ENCODE peak calls at places on chromosome 13, in nine cellular contexts. One of them, this sample, is unnamed.

GRCh38 chr13:73140804-73141203 is 82.0 kb downstream of the KLF5 start:
- DNase-seq in ELR: no peak
- DNase-seq in fibroblast of pulmonary artery: no peak
- DNase-seq in SHP77 treated with DMSO at 0.1 percent for 48 hours: no peak
- DNase-seq in ACHN: no peak
- DNase-seq in left ventricle myocardium inferior: no peak
- DNase-seq in effector CD4-positive, alpha-beta T cell: no peak
- DNase-seq in stimulated activated CD8-positive, alpha-beta memory T cell treated with anti-CD3 and anti-CD28 coated beads, Interleukin-7, amount 100 ng/mL, for 1 hour: no peak
- DNase-seq in HFFc6: no peak
- DNase-seq in this sample: no peak

GRCh38 chr13:110509971-110510786 is 51.3 kb downstream of the RAB20 start:
- DNase-seq in ACHN: no peak
- DNase-seq in HFFc6: no peak
- DNase-seq in fibroblast of pulmonary artery: no peak
- DNase-seq in stimulated activated CD8-positive, alpha-beta memory T cell treated with anti-CD3 and anti-CD28 coated beads, Interleukin-7, amount 100 ng/mL, for 1 hour: no peak
- DNase-seq in effector CD4-positive, alpha-beta T cell: no peak
- DNase-seq in left ventricle myocardium inferior: peak
- DNase-seq in ELR: peak
- DNase-seq in SHP77 treated with DMSO at 0.1 percent for 48 hours: no peak
- DNase-seq in this sample: no peak

GRCh38 chr13:71879129-71879535 is 12.1 kb upstream of the DACH1 start:
- DNase-seq in left ventricle myocardium inferior: no peak
- DNase-seq in fibroblast of pulmonary artery: peak
- DNase-seq in ELR: peak
- DNase-seq in effector CD4-positive, alpha-beta T cell: no peak
- DNase-seq in ACHN: peak
- DNase-seq in stimulated activated CD8-positive, alpha-beta memory T cell treated with anti-CD3 and anti-CD28 coated beads, Interleukin-7, amount 100 ng/mL, for 1 hour: no peak
- DNase-seq in HFFc6: no peak
- DNase-seq in SHP77 treated with DMSO at 0.1 percent for 48 hours: peak
- DNase-seq in this sample: peak

GRCh38 chr13:43675577-43675976 is 111.2 kb downstream of the ENOX1 start:
- DNase-seq in HFFc6: no peak
- DNase-seq in left ventricle myocardium inferior: no peak
- DNase-seq in fibroblast of pulmonary artery: no peak
- DNase-seq in ACHN: no peak
- DNase-seq in stimulated activated CD8-positive, alpha-beta memory T cell treated with anti-CD3 and anti-CD28 coated beads, Interleukin-7, amount 100 ng/mL, for 1 hour: no peak
- DNase-seq in SHP77 treated with DMSO at 0.1 percent for 48 hours: no peak
- DNase-seq in ELR: no peak
- DNase-seq in effector CD4-positive, alpha-beta T cell: no peak
- DNase-seq in this sample: no peak

GRCh38 chr13:97231118-97231831 is 9.1 kb downstream of the MBNL2 start:
- DNase-seq in fibroblast of pulmonary artery: no peak
- DNase-seq in ACHN: no peak
- DNase-seq in left ventricle myocardium inferior: no peak
- DNase-seq in ELR: no peak
- DNase-seq in HFFc6: no peak
- DNase-seq in effector CD4-positive, alpha-beta T cell: no peak
- DNase-seq in stimulated activated CD8-positive, alpha-beta memory T cell treated with anti-CD3 and anti-CD28 coated beads, Interleukin-7, amount 100 ng/mL, for 1 hour: no peak
- DNase-seq in SHP77 treated with DMSO at 0.1 percent for 48 hours: no peak
- DNase-seq in this sample: no peak

GRCh38 chr13:31038834-31039552 is 106.5 kb downstream of the TEX26 start:
- DNase-seq in stimulated activated CD8-positive, alpha-beta memory T cell treated with anti-CD3 and anti-CD28 coated beads, Interleukin-7, amount 100 ng/mL, for 1 hour: no peak
- DNase-seq in left ventricle myocardium inferior: no peak
- DNase-seq in HFFc6: no peak
- DNase-seq in ACHN: peak
- DNase-seq in effector CD4-positive, alpha-beta T cell: no peak
- DNase-seq in ELR: peak
- DNase-seq in SHP77 treated with DMSO at 0.1 percent for 48 hours: no peak
- DNase-seq in fibroblast of pulmonary artery: no peak
- DNase-seq in this sample: no peak

GRCh38 chr13:48654511-48654910 is 782 bp downstream of the CYSLTR2 start:
- DNase-seq in SHP77 treated with DMSO at 0.1 percent for 48 hours: no peak
- DNase-seq in HFFc6: no peak
- DNase-seq in ELR: no peak
- DNase-seq in stimulated activated CD8-positive, alpha-beta memory T cell treated with anti-CD3 and anti-CD28 coated beads, Interleukin-7, amount 100 ng/mL, for 1 hour: no peak
- DNase-seq in left ventricle myocardium inferior: no peak
- DNase-seq in fibroblast of pulmonary artery: no peak
- DNase-seq in effector CD4-positive, alpha-beta T cell: no peak
- DNase-seq in ACHN: no peak
- DNase-seq in this sample: no peak

GRCh38 chr13:31756346-31756745 is 17.0 kb downstream of the RXFP2 start:
- DNase-seq in ELR: peak
- DNase-seq in ACHN: peak
- DNase-seq in left ventricle myocardium inferior: no peak
- DNase-seq in stimulated activated CD8-positive, alpha-beta memory T cell treated with anti-CD3 and anti-CD28 coated beads, Interleukin-7, amount 100 ng/mL, for 1 hour: no peak
- DNase-seq in HFFc6: peak
- DNase-seq in SHP77 treated with DMSO at 0.1 percent for 48 hours: no peak
- DNase-seq in fibroblast of pulmonary artery: peak
- DNase-seq in effector CD4-positive, alpha-beta T cell: no peak
- DNase-seq in this sample: no peak

GRCh38 chr13:57631607-57632275 is at the start of gene PCDH17:
- DNase-seq in ELR: no peak
- DNase-seq in ACHN: peak
- DNase-seq in HFFc6: no peak
- DNase-seq in stimulated activated CD8-positive, alpha-beta memory T cell treated with anti-CD3 and anti-CD28 coated beads, Interleukin-7, amount 100 ng/mL, for 1 hour: no peak
- DNase-seq in effector CD4-positive, alpha-beta T cell: no peak
- DNase-seq in SHP77 treated with DMSO at 0.1 percent for 48 hours: no peak
- DNase-seq in fibroblast of pulmonary artery: peak
- DNase-seq in left ventricle myocardium inferior: peak
- DNase-seq in this sample: peak

GRCh38 chr13:54627973-54628372 is 1599.4 kb downstream of the OLFM4 start:
- DNase-seq in SHP77 treated with DMSO at 0.1 percent for 48 hours: no peak
- DNase-seq in fibroblast of pulmonary artery: no peak
- DNase-seq in ACHN: no peak
- DNase-seq in left ventricle myocardium inferior: no peak
- DNase-seq in effector CD4-positive, alpha-beta T cell: no peak
- DNase-seq in ELR: no peak
- DNase-seq in stimulated activated CD8-positive, alpha-beta memory T cell treated with anti-CD3 and anti-CD28 coated beads, Interleukin-7, amount 100 ng/mL, for 1 hour: no peak
- DNase-seq in HFFc6: no peak
- DNase-seq in this sample: no peak

GRCh38 chr13:86601351-86601750 is 802.1 kb upstream of the SLITRK6 start:
- DNase-seq in ACHN: peak
- DNase-seq in effector CD4-positive, alpha-beta T cell: no peak
- DNase-seq in stimulated activated CD8-positive, alpha-beta memory T cell treated with anti-CD3 and anti-CD28 coated beads, Interleukin-7, amount 100 ng/mL, for 1 hour: no peak
- DNase-seq in SHP77 treated with DMSO at 0.1 percent for 48 hours: no peak
- DNase-seq in fibroblast of pulmonary artery: no peak
- DNase-seq in HFFc6: no peak
- DNase-seq in ELR: peak
- DNase-seq in left ventricle myocardium inferior: no peak
- DNase-seq in this sample: no peak

GRCh38 chr13:37085656-37086055 is 19.8 kb downstream of the CSNK1A1L start:
- DNase-seq in effector CD4-positive, alpha-beta T cell: no peak
- DNase-seq in left ventricle myocardium inferior: no peak
- DNase-seq in SHP77 treated with DMSO at 0.1 percent for 48 hours: no peak
- DNase-seq in ACHN: no peak
- DNase-seq in ELR: no peak
- DNase-seq in HFFc6: no peak
- DNase-seq in stimulated activated CD8-positive, alpha-beta memory T cell treated with anti-CD3 and anti-CD28 coated beads, Interleukin-7, amount 100 ng/mL, for 1 hour: no peak
- DNase-seq in fibroblast of pulmonary artery: no peak
- DNase-seq in this sample: no peak

GRCh38 chr13:113932060-113932459 is 41.8 kb downstream of the C13orf46 start:
- DNase-seq in effector CD4-positive, alpha-beta T cell: no peak
- DNase-seq in ELR: no peak
- DNase-seq in left ventricle myocardium inferior: no peak
- DNase-seq in SHP77 treated with DMSO at 0.1 percent for 48 hours: no peak
- DNase-seq in stimulated activated CD8-positive, alpha-beta memory T cell treated with anti-CD3 and anti-CD28 coated beads, Interleukin-7, amount 100 ng/mL, for 1 hour: no peak
- DNase-seq in HFFc6: no peak
- DNase-seq in fibroblast of pulmonary artery: no peak
- DNase-seq in ACHN: no peak
- DNase-seq in this sample: no peak

GRCh38 chr13:30165791-30166190 is 141.6 kb downstream of the KATNAL1 start:
- DNase-seq in left ventricle myocardium inferior: no peak
- DNase-seq in effector CD4-positive, alpha-beta T cell: no peak
- DNase-seq in SHP77 treated with DMSO at 0.1 percent for 48 hours: no peak
- DNase-seq in ACHN: no peak
- DNase-seq in HFFc6: no peak
- DNase-seq in ELR: no peak
- DNase-seq in fibroblast of pulmonary artery: peak
- DNase-seq in stimulated activated CD8-positive, alpha-beta memory T cell treated with anti-CD3 and anti-CD28 coated beads, Interleukin-7, amount 100 ng/mL, for 1 hour: no peak
- DNase-seq in this sample: no peak

GRCh38 chr13:91292630-91293221 is 54.8 kb upstream of the MIR17HG start:
- DNase-seq in fibroblast of pulmonary artery: no peak
- DNase-seq in stimulated activated CD8-positive, alpha-beta memory T cell treated with anti-CD3 and anti-CD28 coated beads, Interleukin-7, amount 100 ng/mL, for 1 hour: no peak
- DNase-seq in ACHN: no peak
- DNase-seq in ELR: no peak
- DNase-seq in HFFc6: no peak
- DNase-seq in SHP77 treated with DMSO at 0.1 percent for 48 hours: no peak
- DNase-seq in left ventricle myocardium inferior: no peak
- DNase-seq in effector CD4-positive, alpha-beta T cell: no peak
- DNase-seq in this sample: no peak

GRCh38 chr13:79434578-79434977 is 28.5 kb upstream of the RBM26 start:
- DNase-seq in left ventricle myocardium inferior: no peak
- DNase-seq in SHP77 treated with DMSO at 0.1 percent for 48 hours: no peak
- DNase-seq in HFFc6: peak
- DNase-seq in fibroblast of pulmonary artery: peak
- DNase-seq in ELR: peak
- DNase-seq in ACHN: no peak
- DNase-seq in stimulated activated CD8-positive, alpha-beta memory T cell treated with anti-CD3 and anti-CD28 coated beads, Interleukin-7, amount 100 ng/mL, for 1 hour: no peak
- DNase-seq in effector CD4-positive, alpha-beta T cell: no peak
- DNase-seq in this sample: no peak

GRCh38 chr13:110559429-110559943 is 2.0 kb downstream of the RAB20 start:
- DNase-seq in stimulated activated CD8-positive, alpha-beta memory T cell treated with anti-CD3 and anti-CD28 coated beads, Interleukin-7, amount 100 ng/mL, for 1 hour: no peak
- DNase-seq in effector CD4-positive, alpha-beta T cell: no peak
- DNase-seq in fibroblast of pulmonary artery: peak
- DNase-seq in ELR: peak
- DNase-seq in HFFc6: no peak
- DNase-seq in SHP77 treated with DMSO at 0.1 percent for 48 hours: no peak
- DNase-seq in left ventricle myocardium inferior: peak
- DNase-seq in ACHN: no peak
- DNase-seq in this sample: no peak

GRCh38 chr13:41458187-41458938 is 1.0 kb downstream of the RGCC start:
- DNase-seq in SHP77 treated with DMSO at 0.1 percent for 48 hours: no peak
- DNase-seq in ELR: peak
- DNase-seq in fibroblast of pulmonary artery: no peak
- DNase-seq in ACHN: no peak
- DNase-seq in stimulated activated CD8-positive, alpha-beta memory T cell treated with anti-CD3 and anti-CD28 coated beads, Interleukin-7, amount 100 ng/mL, for 1 hour: no peak
- DNase-seq in left ventricle myocardium inferior: peak
- DNase-seq in HFFc6: no peak
- DNase-seq in effector CD4-positive, alpha-beta T cell: peak
- DNase-seq in this sample: peak

GRCh38 chr13:114067381-114067885 is 65.0 kb downstream of the RASA3 start:
- DNase-seq in fibroblast of pulmonary artery: peak
- DNase-seq in ELR: peak
- DNase-seq in HFFc6: peak
- DNase-seq in SHP77 treated with DMSO at 0.1 percent for 48 hours: no peak
- DNase-seq in stimulated activated CD8-positive, alpha-beta memory T cell treated with anti-CD3 and anti-CD28 coated beads, Interleukin-7, amount 100 ng/mL, for 1 hour: no peak
- DNase-seq in ACHN: no peak
- DNase-seq in effector CD4-positive, alpha-beta T cell: no peak
- DNase-seq in left ventricle myocardium inferior: no peak
- DNase-seq in this sample: no peak

GRCh38 chr13:48828962-48829405 is 146.7 kb upstream of the FNDC3A start:
- DNase-seq in fibroblast of pulmonary artery: no peak
- DNase-seq in ELR: peak
- DNase-seq in ACHN: peak
- DNase-seq in left ventricle myocardium inferior: no peak
- DNase-seq in stimulated activated CD8-positive, alpha-beta memory T cell treated with anti-CD3 and anti-CD28 coated beads, Interleukin-7, amount 100 ng/mL, for 1 hour: no peak
- DNase-seq in effector CD4-positive, alpha-beta T cell: no peak
- DNase-seq in HFFc6: no peak
- DNase-seq in SHP77 treated with DMSO at 0.1 percent for 48 hours: peak
- DNase-seq in this sample: no peak

This sample was measured in iPS-NIHi11.